ENCODE peak calls at places on chromosomes 16 and 17, in seven cellular contexts. One of them, this sample, is unnamed.

GRCh38 chr16:10966129-10966528 is 21.8 kb downstream of the CLEC16A start:
- DNase-seq in GM13977: no peak
- DNase-seq in CD4-positive, CD25-positive, alpha-beta regulatory T cell: no peak
- DNase-seq in skeletal muscle cell: no peak
- DNase-seq in left lung: no peak
- DNase-seq in stimulated activated CD8-positive, alpha-beta memory T cell treated with anti-CD3 and anti-CD28 coated beads, Interleukin-4, amount 100 ng/mL, for 1 hour: no peak
- DNase-seq in myocyte: no peak
- DNase-seq in this sample: no peak

GRCh38 chr17:43042025-43042424 is 17.0 kb downstream of the RND2 start:
- DNase-seq in myocyte: no peak
- DNase-seq in GM13977: no peak
- DNase-seq in left lung: no peak
- DNase-seq in CD4-positive, CD25-positive, alpha-beta regulatory T cell: no peak
- DNase-seq in stimulated activated CD8-positive, alpha-beta memory T cell treated with anti-CD3 and anti-CD28 coated beads, Interleukin-4, amount 100 ng/mL, for 1 hour: no peak
- DNase-seq in skeletal muscle cell: no peak
- DNase-seq in this sample: no peak

GRCh38 chr17:70405492-70406220 is 236.3 kb downstream of the KCNJ2 start:
- DNase-seq in CD4-positive, CD25-positive, alpha-beta regulatory T cell: no peak
- DNase-seq in myocyte: peak; percentile 93
- DNase-seq in skeletal muscle cell: peak; percentile 93
- DNase-seq in stimulated activated CD8-positive, alpha-beta memory T cell treated with anti-CD3 and anti-CD28 coated beads, Interleukin-4, amount 100 ng/mL, for 1 hour: no peak
- DNase-seq in GM13977: peak; percentile 8
- DNase-seq in left lung: no peak
- DNase-seq in this sample: no peak

GRCh38 chr16:89052824-89053724 is 40.6 kb upstream of the ACSF3 start:
- DNase-seq in left lung: peak; percentile 82
- DNase-seq in skeletal muscle cell: no peak
- DNase-seq in CD4-positive, CD25-positive, alpha-beta regulatory T cell: peak; percentile 32
- DNase-seq in myocyte: peak; percentile 38
- DNase-seq in stimulated activated CD8-positive, alpha-beta memory T cell treated with anti-CD3 and anti-CD28 coated beads, Interleukin-4, amount 100 ng/mL, for 1 hour: no peak
- DNase-seq in GM13977: no peak
- DNase-seq in this sample: no peak

GRCh38 chr16:84183572-84183875 is 3.3 kb downstream of the TAF1C start:
- DNase-seq in CD4-positive, CD25-positive, alpha-beta regulatory T cell: no peak
- DNase-seq in left lung: no peak
- DNase-seq in GM13977: no peak
- DNase-seq in myocyte: no peak
- DNase-seq in skeletal muscle cell: no peak
- DNase-seq in stimulated activated CD8-positive, alpha-beta memory T cell treated with anti-CD3 and anti-CD28 coated beads, Interleukin-4, amount 100 ng/mL, for 1 hour: no peak
- DNase-seq in this sample: no peak

GRCh38 chr16:1645914-1646525 is 32.1 kb upstream of the JPT2 start:
- DNase-seq in skeletal muscle cell: no peak
- DNase-seq in stimulated activated CD8-positive, alpha-beta memory T cell treated with anti-CD3 and anti-CD28 coated beads, Interleukin-4, amount 100 ng/mL, for 1 hour: peak; percentile 3
- DNase-seq in myocyte: peak; percentile 33
- DNase-seq in CD4-positive, CD25-positive, alpha-beta regulatory T cell: peak; percentile 73
- DNase-seq in left lung: no peak
- DNase-seq in GM13977: no peak
- DNase-seq in this sample: no peak

GRCh38 chr16:15704545-15704987 is 54.5 kb downstream of the NDE1 start:
- DNase-seq in left lung: peak; percentile 55
- DNase-seq in CD4-positive, CD25-positive, alpha-beta regulatory T cell: peak; percentile 72
- DNase-seq in stimulated activated CD8-positive, alpha-beta memory T cell treated with anti-CD3 and anti-CD28 coated beads, Interleukin-4, amount 100 ng/mL, for 1 hour: peak; percentile 66
- DNase-seq in myocyte: peak; percentile 76
- DNase-seq in skeletal muscle cell: no peak
- DNase-seq in GM13977: peak; percentile 68
- DNase-seq in this sample: peak; percentile 77

GRCh38 chr16:54285414-54286066 is 1.0 kb downstream of the IRX3 start:
- DNase-seq in myocyte: peak; percentile 70
- DNase-seq in stimulated activated CD8-positive, alpha-beta memory T cell treated with anti-CD3 and anti-CD28 coated beads, Interleukin-4, amount 100 ng/mL, for 1 hour: no peak
- DNase-seq in GM13977: peak; percentile 34
- DNase-seq in skeletal muscle cell: no peak
- DNase-seq in CD4-positive, CD25-positive, alpha-beta regulatory T cell: peak; percentile 28
- DNase-seq in left lung: peak; percentile 81
- DNase-seq in this sample: no peak

GRCh38 chr17:40604327-40605080 is 39.2 kb upstream of the CCR7 start:
- DNase-seq in left lung: no peak
- DNase-seq in CD4-positive, CD25-positive, alpha-beta regulatory T cell: peak; percentile 23
- DNase-seq in GM13977: no peak
- DNase-seq in stimulated activated CD8-positive, alpha-beta memory T cell treated with anti-CD3 and anti-CD28 coated beads, Interleukin-4, amount 100 ng/mL, for 1 hour: no peak
- DNase-seq in skeletal muscle cell: no peak
- DNase-seq in myocyte: no peak
- DNase-seq in this sample: no peak

GRCh38 chr17:45160505-45161287 is 979 bp upstream of the HEXIM2 start:
- DNase-seq in stimulated activated CD8-positive, alpha-beta memory T cell treated with anti-CD3 and anti-CD28 coated beads, Interleukin-4, amount 100 ng/mL, for 1 hour: no peak
- DNase-seq in myocyte: peak; percentile 87
- DNase-seq in skeletal muscle cell: no peak
- DNase-seq in GM13977: no peak
- DNase-seq in left lung: peak; percentile 89
- DNase-seq in CD4-positive, CD25-positive, alpha-beta regulatory T cell: peak; percentile 64
- DNase-seq in this sample: peak; percentile 51

GRCh38 chr17:35801583-35802224 is 6.3 kb upstream of the MMP28 start:
- DNase-seq in GM13977: no peak
- DNase-seq in stimulated activated CD8-positive, alpha-beta memory T cell treated with anti-CD3 and anti-CD28 coated beads, Interleukin-4, amount 100 ng/mL, for 1 hour: no peak
- DNase-seq in CD4-positive, CD25-positive, alpha-beta regulatory T cell: peak; percentile 56
- DNase-seq in left lung: peak; percentile 49
- DNase-seq in myocyte: peak; percentile 88
- DNase-seq in skeletal muscle cell: peak; percentile 64
- DNase-seq in this sample: peak; percentile 56

GRCh38 chr16:86455116-86455515 is 55.2 kb upstream of the FOXF1 start:
- DNase-seq in left lung: no peak
- DNase-seq in skeletal muscle cell: peak; percentile 87
- DNase-seq in stimulated activated CD8-positive, alpha-beta memory T cell treated with anti-CD3 and anti-CD28 coated beads, Interleukin-4, amount 100 ng/mL, for 1 hour: no peak
- DNase-seq in myocyte: no peak
- DNase-seq in GM13977: no peak
- DNase-seq in CD4-positive, CD25-positive, alpha-beta regulatory T cell: no peak
- DNase-seq in this sample: no peak

GRCh38 chr17:16304832-16305231 is 48.4 kb downstream of the CENPV start:
- DNase-seq in CD4-positive, CD25-positive, alpha-beta regulatory T cell: peak; percentile 30
- DNase-seq in stimulated activated CD8-positive, alpha-beta memory T cell treated with anti-CD3 and anti-CD28 coated beads, Interleukin-4, amount 100 ng/mL, for 1 hour: no peak
- DNase-seq in GM13977: no peak
- DNase-seq in left lung: no peak
- DNase-seq in skeletal muscle cell: peak; percentile 20
- DNase-seq in myocyte: no peak
- DNase-seq in this sample: no peak

GRCh38 chr17:72388765-72389473 is 268.1 kb downstream of the SOX9 start:
- DNase-seq in left lung: no peak
- DNase-seq in skeletal muscle cell: no peak
- DNase-seq in stimulated activated CD8-positive, alpha-beta memory T cell treated with anti-CD3 and anti-CD28 coated beads, Interleukin-4, amount 100 ng/mL, for 1 hour: no peak
- DNase-seq in GM13977: no peak
- DNase-seq in CD4-positive, CD25-positive, alpha-beta regulatory T cell: no peak
- DNase-seq in myocyte: peak; percentile 96
- DNase-seq in this sample: no peak

GRCh38 chr16:17229766-17230165 is 241.0 kb downstream of the XYLT1 start:
- DNase-seq in skeletal muscle cell: no peak
- DNase-seq in left lung: no peak
- DNase-seq in stimulated activated CD8-positive, alpha-beta memory T cell treated with anti-CD3 and anti-CD28 coated beads, Interleukin-4, amount 100 ng/mL, for 1 hour: no peak
- DNase-seq in CD4-positive, CD25-positive, alpha-beta regulatory T cell: no peak
- DNase-seq in GM13977: no peak
- DNase-seq in myocyte: no peak
- DNase-seq in this sample: no peak

GRCh38 chr16:73202176-73202729 is 154.3 kb upstream of the ZFHX3 start:
- DNase-seq in GM13977: no peak
- DNase-seq in myocyte: peak; percentile 86
- DNase-seq in skeletal muscle cell: peak; percentile 94
- DNase-seq in CD4-positive, CD25-positive, alpha-beta regulatory T cell: no peak
- DNase-seq in stimulated activated CD8-positive, alpha-beta memory T cell treated with anti-CD3 and anti-CD28 coated beads, Interleukin-4, amount 100 ng/mL, for 1 hour: no peak
- DNase-seq in left lung: no peak
- DNase-seq in this sample: no peak

GRCh38 chr16:11224894-11225676 is 30.9 kb downstream of the SOCS1 start:
- DNase-seq in myocyte: no peak
- DNase-seq in GM13977: peak; percentile 93
- DNase-seq in CD4-positive, CD25-positive, alpha-beta regulatory T cell: peak; percentile 92
- DNase-seq in left lung: peak; percentile 79
- DNase-seq in stimulated activated CD8-positive, alpha-beta memory T cell treated with anti-CD3 and anti-CD28 coated beads, Interleukin-4, amount 100 ng/mL, for 1 hour: peak; percentile 28
- DNase-seq in skeletal muscle cell: no peak
- DNase-seq in this sample: peak; percentile 89